ENCODE peak calls at places on chromosomes 3 and 15, in six cellular contexts. E is ovary, L is GM20000, J is AG08396, I is cardiac muscle cell, F is psoas muscle. R is an unnamed sample.

GRCh38 chr3:159764211-159765024 is 224.2 kb upstream of the IL12A start:
- DNase-seq in J (peak; percentile 82), L (peak; percentile 65), I (no peak), E (peak; percentile 38), F (peak; percentile 70), R (peak; percentile 32)

GRCh38 chr3:73136941-73137340 is 75.5 kb downstream of the EBLN2 start:
- DNase-seq in I (no peak), F (no peak), L (no peak), J (no peak), E (no peak), R (peak; percentile 76)

GRCh38 chr3:22971497-22971896 is 231.6 kb upstream of the UBE2E2 start:
- DNase-seq in I (no peak), F (no peak), L (no peak), J (no peak), E (no peak), R (no peak)

GRCh38 chr15:91950631-91951384 is 97.3 kb downstream of the SLCO3A1 start:
- DNase-seq in F (no peak), J (no peak), I (no peak), E (no peak), L (no peak), R (no peak)

GRCh38 chr15:70023064-70023768 is 74.5 kb downstream of the TLE3 start:
- DNase-seq in I (no peak), J (no peak), F (no peak), E (no peak), L (peak; percentile 80), R (peak; percentile 71)

GRCh38 chr3:152511904-152512303 is 243.2 kb downstream of the MBNL1 start:
- DNase-seq in L (peak; percentile 23), J (no peak), F (no peak), E (no peak), I (no peak), R (no peak)

GRCh38 chr3:46146548-46146947 is 61.6 kb downstream of the CCR1 start:
- DNase-seq in J (no peak), F (no peak), I (no peak), E (no peak), L (no peak), R (no peak)

GRCh38 chr15:22945071-22945470 is 35.1 kb downstream of the CYFIP1 start:
- DNase-seq in E (no peak), J (no peak), I (no peak), L (no peak), F (no peak), R (no peak)

GRCh38 chr15:68449389-68449788 is 17.4 kb upstream of the ITGA11 start:
- DNase-seq in F (no peak), I (no peak), E (no peak), L (no peak), J (no peak), R (no peak)

GRCh38 chr3:65497846-65498245 is 540.9 kb downstream of the MAGI1 start:
- DNase-seq in F (no peak), L (no peak), J (no peak), I (no peak), E (no peak), R (no peak)

GRCh38 chr3:115704661-115705338 is 81.5 kb downstream of the GAP43 start:
- DNase-seq in I (no peak), J (no peak), F (no peak), E (peak; percentile 21), L (no peak), R (no peak)

GRCh38 chr3:54756330-54756731 is 171.5 kb downstream of the LRTM1 start:
- DNase-seq in E (no peak), J (peak; percentile 54), I (no peak), F (no peak), L (no peak), R (no peak)

GRCh38 chr15:79160211-79160610 is 69.6 kb upstream of the RASGRF1 start:
- DNase-seq in F (peak; percentile 62), E (no peak), L (no peak), J (no peak), I (no peak), R (no peak)

GRCh38 chr3:115062009-115062408 is 85.1 kb downstream of the ZBTB20 start:
- DNase-seq in I (peak; percentile 12), L (no peak), E (no peak), F (no peak), J (no peak), R (peak; percentile 75)

GRCh38 chr15:31352283-31352880 is 25.7 kb downstream of the KLF13 start:
- DNase-seq in E (no peak), F (peak; percentile 95), J (no peak), L (no peak), I (peak; percentile 37), R (peak; percentile 63)

GRCh38 chr3:147191795-147192385 is 214.5 kb downstream of the ZIC4 start:
- DNase-seq in J (peak; percentile 27), F (no peak), E (no peak), L (peak; percentile 1), I (peak; percentile 67), R (peak; percentile 53)

GRCh38 chr3:177150970-177151627 is 46.2 kb downstream of the TBL1XR1 start:
- DNase-seq in F (no peak), J (peak; percentile 32), I (peak; percentile 32), L (no peak), E (no peak), R (no peak)

GRCh38 chr3:49519916-49520385 is 34.3 kb upstream of the BSN start:
- DNase-seq in E (no peak), F (no peak), I (no peak), J (no peak), L (no peak), R (no peak)

GRCh38 chr3:28634019-28634418 is 285.4 kb upstream of the AZI2 start:
- DNase-seq in F (no peak), J (no peak), E (no peak), I (no peak), L (no peak), R (peak; percentile 44)

GRCh38 chr15:61157933-61158332 is 71.2 kb downstream of the RORA start:
- DNase-seq in E (no peak), J (no peak), F (peak; percentile 71), I (no peak), L (no peak), R (no peak)

GRCh38 chr3:113277886-113278598 is 66.7 kb downstream of the BOC start:
- DNase-seq in I (no peak), J (no peak), F (no peak), E (no peak), L (no peak), R (no peak)

GRCh38 chr3:11784962-11785361 is 61.7 kb downstream of the TAMM41 start:
- DNase-seq in E (no peak), I (no peak), F (no peak), L (no peak), J (no peak), R (no peak)

GRCh38 chr15:100216177-100216576 is 125.6 kb downstream of the ADAMTS17 start:
- DNase-seq in E (no peak), F (no peak), L (no peak), I (no peak), J (no peak), R (no peak)

GRCh38 chr15:57600197-57600596 is 8.5 kb downstream of the MYZAP start:
- DNase-seq in F (no peak), L (no peak), I (no peak), E (no peak), J (no peak), R (no peak)

GRCh38 chr3:71294919-71295318 is 288.6 kb downstream of the FOXP1 start:
- DNase-seq in E (no peak), I (no peak), F (no peak), L (no peak), J (no peak), R (no peak)

GRCh38 chr15:58547628-58548307 is 116.0 kb downstream of the LIPC start:
- DNase-seq in F (no peak), I (no peak), J (no peak), E (no peak), L (no peak), R (no peak)

GRCh38 chr3:90035643-90036042 is 928.2 kb downstream of the EPHA3 start:
- DNase-seq in E (no peak), L (no peak), I (no peak), F (no peak), J (no peak), R (no peak)

GRCh38 chr3:81484532-81484931 is 276.9 kb downstream of the GBE1 start:
- DNase-seq in F (no peak), J (no peak), I (no peak), L (no peak), E (no peak), R (no peak)

GRCh38 chr15:31341036-31341435 is 14.4 kb downstream of the KLF13 start:
- DNase-seq in I (no peak), J (no peak), F (no peak), L (no peak), E (no peak), R (no peak)

GRCh38 chr15:25709437-25710159 is 153.5 kb downstream of the ATP10A start:
- DNase-seq in E (no peak), I (no peak), J (no peak), L (no peak), F (no peak), R (no peak)

GRCh38 chr3:171195686-171196085 is 169.2 kb upstream of the SLC2A2 start:
- DNase-seq in J (no peak), E (no peak), I (no peak), F (no peak), L (no peak), R (no peak)

R was measured in SJCRH30.